ENCODE peak calls at places on chromosomes 6 and 20, in ten cellular contexts. D is IMR-90, U is HCT116, H is GM23338, M is MM.1S, Y is DND-41, K is PC-3, Q is fibroblast of lung, X is endothelial cell of umbilical vein, F is hepatocyte. R is an unnamed sample. For H4K20me1, H3K27me3 and H3K36me3, the result is how much of the 10 kb centered on the place peaks cover.

GRCh38 chr20:5041433-5041832 is 40.1 kb upstream of the SLC23A2 start:
- DNase-seq in X (no peak), K (no peak), Y (no peak), Q (peak), F (peak), M (no peak), D (no peak), H (peak), U (no peak), R (peak)

GRCh38 chr6:30357678-30358339 is 12.9 kb downstream of the RPP21 start:
- DNase-seq in D (peak), U (peak), X (peak), K (peak), Y (peak), F (peak), M (peak), H (peak), Q (peak), R (peak)

GRCh38 chr6:5337573-5337972 is 76.3 kb downstream of the FARS2 start:
- DNase-seq in H (peak), X (peak), Q (peak), M (no peak), U (no peak), F (no peak), Y (no peak), K (peak), D (peak), R (peak)

GRCh38 chr20:25173321-25173720 is 22.2 kb upstream of the ENTPD6 start:
- DNase-seq in K (no peak), Y (no peak), D (no peak), F (no peak), U (no peak), H (no peak), Q (no peak), M (no peak), X (no peak), R (no peak)

GRCh38 chr6:13355043-13355945 is 27.0 kb upstream of the TBC1D7 start:
- DNase-seq in F (peak), M (peak), U (peak), Y (no peak), X (peak), Q (peak), K (peak), D (peak), H (no peak), R (peak)

GRCh38 chr6:110329348-110329728 is 28.8 kb downstream of the METTL24 start:
- DNase-seq in Q (peak), D (peak), M (no peak), F (peak), H (no peak), U (no peak), K (no peak), X (no peak), Y (no peak), R (peak)

GRCh38 chr6:136333824-136334464 is 44.3 kb upstream of the BCLAF1 start:
- DNase-seq in Y (no peak), M (no peak), Q (no peak), U (no peak), D (no peak), H (no peak), X (no peak), K (no peak), F (no peak), R (no peak)

GRCh38 chr20:62838511-62838910 is 21.7 kb downstream of the COL9A3 start:
- DNase-seq in Y (no peak), F (no peak), X (no peak), H (no peak), D (no peak), Q (no peak), M (no peak), K (no peak), U (no peak), R (no peak)

GRCh38 chr6:31575952-31576684 is 753 bp downstream of the TNF start:
- DNase-seq in M (no peak), U (no peak), D (no peak), X (no peak), K (no peak), H (no peak), Q (no peak), Y (no peak), F (no peak), R (no peak)

GRCh38 chr6:154824076-154824475 is 90.9 kb downstream of the SCAF8 start:
- DNase-seq in M (no peak), Q (no peak), D (no peak), K (no peak), U (no peak), H (no peak), Y (no peak), X (peak), F (no peak), R (no peak)

GRCh38 chr6:137363805-137364138 is 130.4 kb downstream of the OLIG3 start:
- DNase-seq in M (peak), Y (peak), H (no peak), Q (no peak), X (no peak), D (no peak), U (no peak), F (no peak), K (no peak), R (peak)

DNA sequence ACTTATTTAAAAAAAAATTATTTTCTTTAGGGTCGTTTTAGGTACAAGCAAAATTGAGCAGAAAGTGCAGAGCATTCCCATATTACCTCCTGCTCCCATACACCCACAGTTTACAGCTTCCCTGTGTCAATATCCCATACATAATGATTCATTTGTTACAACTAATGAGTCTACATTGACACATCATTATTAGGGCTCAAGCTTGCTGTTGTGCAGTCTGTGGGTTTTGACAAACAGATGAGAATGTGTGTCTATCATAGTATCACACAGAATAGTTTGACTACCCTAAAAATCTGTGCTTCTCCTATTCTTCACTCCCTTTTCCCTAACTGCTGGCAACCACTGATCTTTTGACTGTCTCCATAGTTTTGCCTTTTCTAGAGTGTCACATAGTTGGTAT is 9.4 kb downstream of the PSMF1 start:
- DNase-seq in U (no peak), M (no peak), D (no peak), H (no peak), X (no peak), Q (no peak), Y (no peak), F (no peak), K (peak), R (no peak)
- H4K20me1 ChIP-seq in U (under half), M (under half), D (under half), H (under half), X (under half), Q (under half), Y (under half), F (under half), K (under half), R (under half)

DNA sequence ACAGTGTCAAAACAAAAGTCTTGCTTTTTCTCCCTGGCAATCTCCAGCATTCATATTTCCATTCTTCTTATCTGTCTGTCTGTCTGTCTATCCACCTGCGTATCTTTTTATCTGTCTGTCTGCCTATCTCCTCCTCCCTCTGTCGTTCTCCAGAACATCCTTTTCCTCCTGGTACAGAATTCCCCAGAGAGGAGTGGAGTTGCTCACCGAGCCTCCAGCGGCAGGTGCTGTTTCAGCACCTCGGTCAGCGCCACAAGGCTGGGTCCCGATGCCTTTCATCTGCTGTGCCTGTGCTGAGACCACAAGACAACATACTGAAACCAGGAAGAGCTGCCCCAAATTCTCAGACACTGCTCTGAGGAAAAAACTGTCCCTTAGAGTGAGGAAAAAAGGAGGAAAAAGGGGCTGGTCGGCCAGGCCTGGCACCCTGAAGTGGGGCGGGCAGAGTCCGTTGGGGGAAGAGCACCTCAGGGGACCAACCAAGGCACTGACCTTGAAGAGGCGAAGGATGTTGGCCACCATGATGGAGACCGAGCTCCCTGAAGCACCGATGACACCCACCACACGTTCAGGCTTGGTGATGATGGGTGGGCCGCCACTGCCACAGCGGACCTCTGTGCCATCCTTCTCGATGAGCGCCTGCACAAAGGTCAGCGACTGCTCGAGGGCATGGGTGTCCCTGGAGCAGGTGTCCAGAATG is 13.3 kb downstream of the GRM4 start:
- DNase-seq in U (no peak), H (peak), F (peak), Y (peak), D (peak), M (peak), Q (peak), X (peak), K (peak), R (peak)
- H3K27me3 ChIP-seq in U (under half), H (under half), F (under half), Y (under half), D (under half), M (half or more), Q (under half), X (under half), K (under half), R (under half)

GRCh38 chr6:39217177-39217864 is 12.0 kb downstream of the KCNK5 start:
- DNase-seq in D (no peak), U (no peak), K (no peak), F (no peak), X (no peak), M (no peak), H (peak), Q (no peak), Y (no peak), R (no peak)
- H3K36me3 ChIP-seq in D (under half), U (under half), K (under half), F (under half), X (under half), M (under half), H (under half), Q (under half), Y (under half), R (under half)

DNA sequence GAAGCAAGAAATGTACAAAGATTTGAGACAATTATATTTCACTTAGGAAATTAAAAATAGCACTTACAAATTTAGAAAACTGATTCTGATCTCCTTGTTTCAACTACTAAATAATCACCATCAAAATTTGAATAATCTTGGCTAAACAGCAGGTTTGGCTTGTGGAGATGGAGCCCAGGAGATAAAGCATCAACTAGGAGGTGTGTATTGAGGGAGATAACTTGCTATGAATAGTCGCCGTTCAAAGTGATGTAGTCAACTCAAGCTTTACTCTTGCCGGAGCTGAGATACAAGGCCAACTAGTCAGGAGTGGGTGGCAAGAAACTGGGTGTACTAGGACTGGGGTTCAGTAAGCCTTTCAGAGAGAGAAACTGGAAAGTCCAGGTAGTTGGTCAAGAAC is 117.7 kb downstream of the TRMT11 start:
- DNase-seq in Q (no peak), X (no peak), K (no peak), D (no peak), Y (no peak), M (no peak), U (no peak), H (no peak), F (no peak), R (no peak)
- H4K20me1 ChIP-seq in Q (under half), X (under half), K (under half), D (under half), Y (under half), M (under half), U (under half), H (under half), F (under half), R (under half)

GRCh38 chr20:46300281-46300680 is 8.0 kb downstream of the CDH22 start:
- DNase-seq in Q (no peak), U (no peak), F (no peak), Y (no peak), D (no peak), M (no peak), X (no peak), K (no peak), H (no peak), R (no peak)

GRCh38 chr20:46293084-46293483 is 15.2 kb downstream of the CDH22 start:
- DNase-seq in D (peak), K (peak), Y (peak), X (peak), M (peak), Q (peak), F (peak), U (no peak), H (peak), R (peak)

GRCh38 chr20:46299078-46299477 is 9.2 kb downstream of the CDH22 start:
- DNase-seq in X (no peak), Y (no peak), Q (no peak), K (no peak), F (no peak), D (no peak), H (no peak), U (no peak), M (no peak), R (no peak)

GRCh38 chr20:46298374-46298773 is 9.9 kb downstream of the CDH22 start:
- DNase-seq in D (no peak), H (no peak), F (no peak), X (no peak), U (no peak), K (no peak), Q (no peak), M (no peak), Y (no peak), R (no peak)

GRCh38 chr20:46296526-46297250 is 11.6 kb downstream of the CDH22 start:
- DNase-seq in M (no peak), K (no peak), F (no peak), D (no peak), U (no peak), Q (no peak), X (no peak), H (no peak), Y (no peak), R (no peak)
- H3K27me3 ChIP-seq in M (half or more), K (half or more), F (under half), D (under half), U (under half), Q (under half), X (under half), H (under half), Y (under half), R (under half)

R was measured in GM23248.